ENCODE peak calls at places on chromosomes 12 and 14, in ten cellular contexts. F is testis; H is HCT116; G is kidney; N is lung; C is tibial artery; W is CD8-positive, alpha-beta T cell; U is naive thymus-derived CD4-positive, alpha-beta T cell; K is neuronal stem cell; M is trophoblast cell. L is an unnamed sample.

GRCh38 chr12:64147011-64147671 is 75.0 kb downstream of the KICS2 start:
- DNase-seq in H (no peak), U (no peak), G (no peak), F (no peak), K (no peak), W (no peak), N (no peak), M (no peak), C (no peak), L (no peak)

GRCh38 chr14:105489607-105490317 is 1.3 kb upstream of the TEDC1 start:
- DNase-seq in C (peak; percentile 94), G (peak; percentile 95), U (peak; percentile 87), M (peak; percentile 93), F (peak; percentile 90), W (peak; percentile 93), K (no peak), N (peak; percentile 85), H (peak; percentile 85), L (peak; percentile 88)

GRCh38 chr14:61342486-61342885 is 21.1 kb downstream of the PRKCH start:
- DNase-seq in C (no peak), G (no peak), M (no peak), K (no peak), N (no peak), W (peak; percentile 90), F (no peak), H (no peak), U (peak; percentile 87), L (no peak)

GRCh38 chr12:95949801-95950206 is 6.7 kb downstream of the AMDHD1 start:
- DNase-seq in N (no peak), U (no peak), K (no peak), F (no peak), G (no peak), W (no peak), C (no peak), H (no peak), M (no peak), L (no peak)

GRCh38 chr12:95980437-95980836 is 15.7 kb downstream of the HAL start:
- DNase-seq in K (no peak), W (no peak), N (no peak), G (no peak), F (no peak), C (no peak), U (no peak), M (no peak), H (no peak), L (no peak)

GRCh38 chr14:91413547-91414474 is 3.8 kb downstream of the CCDC88C start:
- DNase-seq in U (peak; percentile 31), N (peak; percentile 79), G (no peak), H (no peak), C (no peak), F (no peak), K (no peak), M (no peak), W (peak; percentile 67), L (no peak)

GRCh38 chr12:122250536-122250935 is 15.8 kb downstream of the VPS33A start:
- DNase-seq in G (no peak), F (no peak), K (no peak), W (no peak), C (no peak), M (no peak), U (no peak), N (no peak), H (no peak), L (no peak)

GRCh38 chr12:68733661-68734071 is 12.3 kb upstream of the SLC35E3 start:
- DNase-seq in K (no peak), W (no peak), U (no peak), N (no peak), M (no peak), F (no peak), G (no peak), H (no peak), C (no peak), L (no peak)

GRCh38 chr12:82873951-82874350 is 187.2 kb downstream of the TMTC2 start:
- DNase-seq in W (no peak), N (no peak), H (no peak), M (no peak), K (no peak), C (no peak), F (no peak), G (no peak), U (no peak), L (no peak)

DNA sequence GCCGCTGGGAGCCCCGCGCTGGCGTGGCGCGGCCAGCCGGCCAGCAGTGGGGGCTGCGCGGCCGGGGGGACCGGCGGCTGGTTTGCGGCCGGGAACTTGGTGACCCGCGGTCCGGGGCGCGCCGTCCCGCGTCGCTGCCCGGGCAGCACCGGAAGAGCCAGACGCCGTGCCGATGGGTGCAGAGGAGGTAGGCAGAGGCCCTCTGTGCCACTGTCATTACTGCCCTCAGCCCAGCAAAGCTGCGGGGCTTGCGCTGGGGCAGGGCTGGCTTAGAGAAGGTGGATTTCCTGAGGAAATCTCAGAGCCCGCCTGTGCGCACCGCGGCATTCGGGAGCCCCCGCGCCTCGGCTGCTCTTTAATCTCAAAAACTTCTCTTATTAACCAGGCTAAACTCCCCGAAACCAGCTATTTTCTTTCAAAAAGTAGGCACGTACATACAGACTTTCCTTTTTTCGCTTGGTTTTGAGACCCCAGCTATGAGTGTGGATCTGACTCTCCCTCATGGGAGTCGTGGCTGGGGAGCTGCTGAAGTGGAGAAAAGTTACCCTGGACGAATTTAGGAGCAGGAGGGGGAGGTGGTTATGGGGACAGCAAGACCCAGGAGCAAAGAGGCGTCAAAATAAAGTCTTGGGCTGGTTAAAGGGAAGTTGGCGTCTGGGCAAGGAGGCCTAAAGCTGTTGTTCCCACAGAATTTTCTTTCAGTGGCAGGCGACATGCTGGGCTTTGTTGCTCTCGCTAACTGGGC is 790 bp downstream of the SUSD6 start:
- DNase-seq in C (no peak), G (peak; percentile 81), H (no peak), U (no peak), N (no peak), K (peak; percentile 30), W (peak; percentile 44), F (peak; percentile 34), M (no peak), L (peak; percentile 43)
- H3K4me1 ChIP-seq in C (no peaks in the 10 kb centered on the region), G (peaks cover 36% of the 10 kb centered on the region), H (peaks cover 16% of the 10 kb centered on the region), U (peaks cover 62% of the 10 kb centered on the region), N (peaks cover 35% of the 10 kb centered on the region), K (peaks cover 17% of the 10 kb centered on the region), W (peaks cover 62% of the 10 kb centered on the region), F (peaks cover 43% of the 10 kb centered on the region), M (peaks cover 2% of the 10 kb centered on the region), L (no peaks in the 10 kb centered on the region)

GRCh38 chr14:29757711-29758233 is 169.9 kb downstream of the PRKD1 start:
- DNase-seq in U (no peak), W (no peak), G (no peak), C (no peak), M (no peak), F (no peak), K (no peak), H (no peak), N (no peak), L (no peak)

GRCh38 chr14:29752221-29752923 is 175.3 kb downstream of the PRKD1 start:
- DNase-seq in C (no peak), K (no peak), W (no peak), M (no peak), U (no peak), F (no peak), H (no peak), G (no peak), N (no peak), L (no peak)

GRCh38 chr14:29757188-29757680 is 170.4 kb downstream of the PRKD1 start:
- DNase-seq in N (no peak), K (no peak), C (no peak), W (no peak), H (no peak), F (no peak), U (no peak), G (no peak), M (no peak), L (no peak)

GRCh38 chr14:29754134-29754533 is 173.5 kb downstream of the PRKD1 start:
- DNase-seq in F (no peak), G (no peak), C (no peak), U (no peak), H (no peak), K (no peak), M (no peak), W (no peak), N (no peak), L (no peak)

DNA sequence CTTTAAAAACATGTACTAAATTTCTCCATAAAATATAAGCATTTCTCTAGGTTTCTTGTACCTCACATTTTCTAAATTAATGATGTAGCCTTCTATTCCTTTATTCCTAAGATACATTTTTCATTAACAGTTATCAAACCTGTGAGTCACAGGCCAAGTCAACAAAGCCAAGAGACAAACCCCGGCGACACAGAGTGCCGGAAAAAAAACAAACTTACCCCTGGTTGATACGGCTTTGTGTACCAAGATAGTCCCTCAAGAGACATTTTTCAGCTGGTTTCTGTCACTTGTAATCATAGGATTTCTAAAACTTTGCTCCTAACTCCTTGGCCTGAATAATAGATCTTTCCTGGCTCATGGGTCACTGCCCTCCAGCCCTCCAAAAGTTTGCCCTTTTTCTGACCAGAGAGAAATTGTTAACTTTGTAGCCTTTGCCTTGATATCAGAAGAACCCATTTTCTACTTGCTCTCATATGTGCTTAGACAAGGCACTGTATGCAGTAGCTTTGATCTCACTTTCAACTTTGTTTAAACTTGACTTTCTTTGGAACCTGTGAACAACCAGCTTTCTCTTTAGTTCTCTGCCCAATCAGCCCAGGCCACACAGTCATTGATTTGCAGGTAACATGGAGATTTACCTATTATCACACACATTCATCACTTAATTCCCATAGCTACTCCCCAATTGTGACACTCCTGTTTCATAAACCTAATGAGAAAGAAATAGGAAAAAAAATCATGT is 172.2 kb downstream of the PRKD1 start:
- DNase-seq in H (no peak), W (no peak), M (no peak), K (no peak), G (no peak), U (no peak), F (no peak), C (no peak), N (no peak), L (no peak)
- H3K4me3 ChIP-seq in H (no peak overlapping the region), W (no peak overlapping the region), M (no peak overlapping the region), K (no peak overlapping the region), G (no peak overlapping the region), U (no peak overlapping the region), F (no peak overlapping the region), C (no peak overlapping the region), N (no peak overlapping the region), L (no peak overlapping the region)

GRCh38 chr14:95322646-95323045 is 2.9 kb upstream of the CLMN start:
- DNase-seq in K (no peak), G (no peak), H (no peak), N (no peak), W (no peak), F (no peak), U (no peak), C (no peak), M (peak; percentile 61), L (no peak)
- H3K4me1 ChIP-seq in K (peaks cover 5% of the 10 kb centered on the region), G (peaks cover 15% of the 10 kb centered on the region), H (peaks cover 9% of the 10 kb centered on the region), N (no peaks in the 10 kb centered on the region), W (peaks cover 11% of the 10 kb centered on the region), F (peaks cover 6% of the 10 kb centered on the region), U (no peaks in the 10 kb centered on the region), C (no peaks in the 10 kb centered on the region), M (peaks cover 6% of the 10 kb centered on the region), L (no peaks in the 10 kb centered on the region)

GRCh38 chr14:50954811-50955372 is 10.6 kb upstream of the PYGL start:
- DNase-seq in K (no peak), N (no peak), F (no peak), U (no peak), C (no peak), W (no peak), M (no peak), G (no peak), H (peak; percentile 23), L (no peak)
- H3K4me3 ChIP-seq in K (no peak overlapping the region), N (no peak overlapping the region), F (no peak overlapping the region), U (no peak overlapping the region), C (no peak overlapping the region), W (no peak overlapping the region), M (no peak overlapping the region), G (no peak overlapping the region), H (peak overlapping the region; percentile 23), L (no peak overlapping the region)

L was measured in BE2C.